ENCODE peak calls at places on chromosome 16, in four cellular contexts. V is erythroblast, F is body of pancreas, T is stomach. Z is an unnamed sample.
A peak's percentile ranks its signal among the peaks of the same experiment; 100 is the strongest.

GRCh38 chr16:57807252-57807967 is 5.1 kb upstream of the KIFC3 start:
- DNase-seq in F (no peak), V (no peak), T (no peak), Z (peak; percentile 70)

GRCh38 chr16:75532142-75532765 is 3.7 kb downstream of the CHST5 start:
- DNase-seq in F (no peak), V (no peak), T (no peak), Z (no peak)

GRCh38 chr16:57528499-57529323 is 7.7 kb downstream of the CCDC102A start:
- DNase-seq in V (no peak), F (no peak), T (peak; percentile 71), Z (no peak)

GRCh38 chr16:67874147-67874771 is 1.4 kb downstream of the EDC4 start:
- DNase-seq in V (peak; percentile 43), T (no peak), F (no peak), Z (no peak)

GRCh38 chr16:52621651-52622050 is 74.7 kb upstream of the TOX3 start:
- DNase-seq in F (no peak), V (no peak), T (no peak), Z (no peak)

GRCh38 chr16:28534542-28535373 is 4.0 kb downstream of the NUPR1 start:
- DNase-seq in F (peak; percentile 82), T (peak; percentile 47), V (no peak), Z (no peak)

GRCh38 chr16:6360641-6361040 is 972.0 kb upstream of the RBFOX1 start:
- DNase-seq in V (no peak), F (no peak), T (no peak), Z (no peak)

GRCh38 chr16:2492292-2492691 is 17.4 kb downstream of the TBC1D24 start:
- DNase-seq in V (no peak), F (no peak), T (no peak), Z (no peak)

GRCh38 chr16:12917653-12918052 is 16.3 kb downstream of the SHISA9 start:
- DNase-seq in V (no peak), F (no peak), T (no peak), Z (no peak)

GRCh38 chr16:8330761-8331160 is 259.6 kb downstream of the TMEM114 start:
- DNase-seq in V (no peak), F (no peak), T (no peak), Z (no peak)

GRCh38 chr16:86718118-86718517 is 139.8 kb downstream of the FOXL1 start:
- DNase-seq in F (no peak), T (no peak), V (no peak), Z (peak; percentile 19)

GRCh38 chr16:86214326-86215232 is 295.7 kb upstream of the FOXF1 start:
- DNase-seq in F (peak; percentile 19), V (no peak), T (no peak), Z (no peak)

GRCh38 chr16:86584726-86585721 is 6.7 kb downstream of the FOXL1 start:
- DNase-seq in V (no peak), F (no peak), T (no peak), Z (peak; percentile 66)

GRCh38 chr16:77206533-77206932 is 7.3 kb downstream of the SYCE1L start:
- DNase-seq in F (no peak), V (no peak), T (no peak), Z (no peak)

GRCh38 chr16:83336630-83337029 is 471.1 kb upstream of the HSBP1 start:
- DNase-seq in F (no peak), V (no peak), T (no peak), Z (peak; percentile 25)

GRCh38 chr16:53950677-53951076 is 246.7 kb downstream of the FTO start:
- DNase-seq in T (no peak), V (no peak), F (peak; percentile 2), Z (no peak)

GRCh38 chr16:65120811-65121721 is 797 bp downstream of the CDH11 start:
- DNase-seq in F (no peak), V (no peak), T (no peak), Z (no peak)

GRCh38 chr16:65702707-65703402 is 581.0 kb upstream of the CDH11 start:
- DNase-seq in F (no peak), T (no peak), V (no peak), Z (no peak)

GRCh38 chr16:64627781-64628180 is 494.1 kb downstream of the CDH11 start:
- DNase-seq in F (no peak), V (no peak), T (no peak), Z (no peak)

GRCh38 chr16:56933266-56933619 is 1.3 kb downstream of the HERPUD1 start:
- DNase-seq in F (no peak), T (no peak), V (peak; percentile 68), Z (no peak)

GRCh38 chr16:56961851-56962281 is at the start of gene CETP:
- DNase-seq in F (no peak), V (no peak), T (no peak), Z (no peak)

GRCh38 chr16:85688586-85689284 is at the start of gene GINS2:
- DNase-seq in T (peak; percentile 93), V (peak; percentile 96), F (peak; percentile 94), Z (peak; percentile 98)

GRCh38 chr16:55389426-55390073 is 65.5 kb downstream of the IRX6 start:
- DNase-seq in T (no peak), F (no peak), V (no peak), Z (no peak)

GRCh38 chr16:46612121-46612520 is 9.1 kb downstream of the SHCBP1 start:
- DNase-seq in F (no peak), V (no peak), T (no peak), Z (no peak)

GRCh38 chr16:8929086-8929748 is 34.5 kb downstream of the USP7 start:
- DNase-seq in F (no peak), V (no peak), T (no peak), Z (no peak)

GRCh38 chr16:67537270-67537635 is 8.6 kb downstream of the RIPOR1 start:
- DNase-seq in F (peak; percentile 52), T (peak; percentile 58), V (peak; percentile 50), Z (no peak)

GRCh38 chr16:76941091-76941490 is 249.9 kb upstream of the MON1B start:
- DNase-seq in T (no peak), F (no peak), V (no peak), Z (no peak)

GRCh38 chr16:4936991-4937781 is at the start of gene PPL:
- DNase-seq in V (peak; percentile 22), F (peak; percentile 96), T (peak; percentile 97), Z (no peak)

GRCh38 chr16:74877706-74878105 is 103.1 kb upstream of the FA2H start:
- DNase-seq in V (no peak), T (no peak), F (no peak), Z (no peak)

GRCh38 chr16:81291117-81291516 is 23.6 kb upstream of the GAN start:
- DNase-seq in V (no peak), F (no peak), T (no peak), Z (no peak)

GRCh38 chr16:16025214-16025968 is 76.0 kb downstream of the ABCC1 start:
- DNase-seq in T (no peak), V (peak; percentile 20), F (no peak), Z (peak; percentile 68)
- TF ChIP-seq POLR2A in T (no peak), V (no peak), F (no peak), Z (no peak)

GRCh38 chr16:70574595-70575271 is 51.1 kb downstream of the SF3B3 start:
- DNase-seq in V (no peak), F (no peak), T (no peak), Z (no peak)

GRCh38 chr16:70573451-70574121 is 50.0 kb downstream of the SF3B3 start:
- DNase-seq in F (peak; percentile 41), T (no peak), V (no peak), Z (no peak)

GRCh38 chr16:70577256-70577698 is 53.7 kb downstream of the SF3B3 start:
- DNase-seq in V (no peak), F (no peak), T (no peak), Z (peak; percentile 84)

GRCh38 chr16:70576431-70577255 is 53.0 kb downstream of the SF3B3 start:
- DNase-seq in F (no peak), T (no peak), V (peak; percentile 17), Z (peak; percentile 55)

DNA sequence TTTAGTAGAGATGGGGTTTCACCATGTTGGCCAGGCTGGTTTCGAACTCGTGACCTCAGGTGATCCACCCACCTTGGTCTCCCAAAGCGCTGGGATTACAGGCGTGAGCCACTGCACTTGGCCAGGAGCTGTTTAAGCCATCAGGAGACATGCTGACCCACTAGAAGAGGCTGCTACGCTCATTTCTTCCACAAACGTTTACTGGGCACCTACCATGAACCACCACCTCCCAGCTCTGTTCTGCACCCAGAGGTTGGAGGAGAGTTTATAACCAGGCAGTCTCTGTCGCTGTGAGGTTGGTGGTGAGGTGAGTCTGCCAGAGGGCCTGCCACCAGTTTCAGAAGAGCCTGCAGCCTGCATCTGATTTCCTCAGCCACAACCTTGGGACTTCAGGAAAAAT is 51.8 kb downstream of the SF3B3 start:
- DNase-seq in V (no peak), F (no peak), T (no peak), Z (no peak)
- TF ChIP-seq POLR2A in V (no peak), F (no peak), T (no peak), Z (no peak)

DNA sequence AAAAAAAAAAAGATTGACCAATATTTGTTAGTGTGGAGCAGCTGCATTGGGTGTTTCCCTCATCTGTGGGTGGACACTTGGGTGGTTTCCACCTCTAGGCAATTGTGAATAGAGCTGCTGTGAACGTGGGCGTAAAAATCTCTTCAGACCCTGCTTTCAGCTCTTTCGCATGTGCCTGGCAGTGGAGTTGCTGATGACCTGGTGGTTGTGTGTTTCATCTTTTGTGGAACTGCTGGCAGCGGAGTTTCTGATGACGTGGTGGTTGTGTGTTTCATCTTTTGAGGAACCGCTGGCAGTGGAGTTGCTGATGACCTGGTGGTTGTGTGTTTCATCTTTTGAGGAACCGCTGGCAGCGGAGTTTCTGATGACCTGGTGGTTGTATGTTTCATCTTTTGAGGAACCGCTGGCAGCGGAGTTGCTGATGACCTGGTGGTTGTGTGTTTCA is 21.4 kb downstream of the ZC3H18 start:
- DNase-seq in F (peak; percentile 77), T (no peak), V (no peak), Z (no peak)
- TF ChIP-seq POLR2A in F (no peak), T (no peak), V (no peak), Z (no peak)

DNA sequence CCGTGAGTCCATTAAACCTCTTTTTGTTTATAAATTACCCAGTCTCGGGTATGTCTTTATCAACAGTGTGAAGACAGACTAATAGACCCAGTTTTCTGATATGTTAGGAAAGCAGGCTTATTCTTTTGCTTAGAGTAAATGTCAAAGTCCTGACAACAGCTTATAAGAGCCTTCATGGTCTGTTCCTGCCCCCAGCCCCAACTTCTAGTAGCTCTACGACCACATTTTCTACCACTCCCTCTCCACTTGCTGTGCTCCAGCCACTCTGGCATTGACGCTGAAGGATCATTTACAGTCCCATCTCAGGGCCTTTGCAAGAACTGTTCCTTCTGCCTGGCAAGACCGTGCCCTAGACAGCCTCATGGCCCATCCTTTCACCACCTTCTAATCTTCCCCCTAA is 104.6 kb upstream of the GPR139 start:
- DNase-seq in T (no peak), F (no peak), V (no peak), Z (no peak)
- TF ChIP-seq POLR2A in T (no peak), F (no peak), V (no peak), Z (no peak)

GRCh38 chr16:23383881-23384280 is 69.1 kb downstream of the COG7 start:
- DNase-seq in F (no peak), T (no peak), V (no peak), Z (no peak)
- TF ChIP-seq POLR2A in F (no peak), T (no peak), V (no peak), Z (no peak)

Z was measured in H54.